ENCODE peak calls at places on chromosomes 1 and 21, in ten cellular contexts. I is HuH-7.5; O is EL; F is WERI-Rb-1; W is GM03348; E is T-cell; D is HCEC 1CT; K is activated effector memory CD4-positive, alpha-beta T cell treated with Interleukin-2 at 50 U/mL for 16 hours; V is activated CD4-positive, alpha-beta T cell treated with anti-CD3 and anti-CD28 coated beads, Interleukin-2, amount 50 U/mL, for 48 hours; J is prostate gland. Z is an unnamed sample.

GRCh38 chr1:112698366-112699310 is 8.3 kb downstream of the RHOC start:
- DNase-seq in J (peak), I (no peak), E (no peak), D (no peak), K (no peak), W (no peak), F (no peak), O (no peak), V (no peak), Z (no peak)

GRCh38 chr1:51833700-51834099 is 44.8 kb downstream of the NRDC start:
- DNase-seq in W (no peak), D (peak), E (no peak), O (peak), K (no peak), V (no peak), I (no peak), J (no peak), F (no peak), Z (no peak)

GRCh38 chr1:39174400-39175081 is 30.0 kb upstream of the MACF1 start:
- DNase-seq in K (no peak), O (no peak), J (no peak), W (no peak), I (no peak), F (no peak), E (no peak), D (peak), V (no peak), Z (no peak)

GRCh38 chr1:81670286-81670685 is 130.4 kb upstream of the ADGRL2 start:
- DNase-seq in K (no peak), E (no peak), O (peak), V (no peak), J (peak), I (no peak), D (peak), W (peak), F (no peak), Z (peak)

GRCh38 chr1:96967311-96967710 is 245.7 kb downstream of the PTBP2 start:
- DNase-seq in E (no peak), J (no peak), W (no peak), I (no peak), K (no peak), F (no peak), D (no peak), V (no peak), O (no peak), Z (no peak)

GRCh38 chr1:115906627-115907026 is 65.7 kb upstream of the NHLH2 start:
- DNase-seq in E (no peak), J (peak), O (no peak), K (no peak), W (no peak), D (no peak), F (no peak), I (no peak), V (no peak), Z (no peak)

GRCh38 chr1:227785812-227786608 is 29.5 kb upstream of the PRSS38 start:
- DNase-seq in W (peak), J (no peak), I (no peak), V (no peak), E (no peak), K (no peak), D (no peak), O (no peak), F (no peak), Z (no peak)

GRCh38 chr1:89022167-89022959 is at the start of gene GBP3:
- DNase-seq in O (peak), K (no peak), I (no peak), F (no peak), V (no peak), J (no peak), W (peak), E (no peak), D (peak), Z (peak)

GRCh38 chr1:58911841-58912553 is 128.2 kb upstream of the JUN start:
- DNase-seq in O (no peak), D (no peak), V (no peak), K (no peak), F (no peak), E (no peak), J (no peak), W (no peak), I (no peak), Z (no peak)

GRCh38 chr1:27348861-27349783 is 7.3 kb downstream of the SYTL1 start:
- DNase-seq in F (peak), J (peak), I (peak), E (peak), W (peak), K (no peak), D (no peak), O (peak), V (no peak), Z (no peak)

GRCh38 chr21:45277101-45278045 is 10.3 kb downstream of the POFUT2 start:
- DNase-seq in V (no peak), I (no peak), K (no peak), W (no peak), O (no peak), D (no peak), J (no peak), F (peak), E (no peak), Z (no peak)

GRCh38 chr1:83515566-83516169 is 483.3 kb downstream of the TTLL7 start:
- DNase-seq in D (no peak), K (no peak), V (no peak), F (no peak), E (no peak), I (no peak), O (no peak), W (no peak), J (no peak), Z (no peak)

GRCh38 chr1:21651214-21652042 is 17.7 kb downstream of the RAP1GAP start:
- DNase-seq in V (peak), D (no peak), K (peak), E (peak), O (peak), I (no peak), W (peak), F (peak), J (no peak), Z (no peak)

GRCh38 chr1:187714501-187714900 is 885.8 kb downstream of the PLA2G4A start:
- DNase-seq in D (no peak), I (no peak), V (no peak), F (no peak), J (no peak), W (no peak), E (no peak), O (no peak), K (no peak), Z (no peak)

GRCh38 chr1:185850366-185850765 is 116.2 kb downstream of the HMCN1 start:
- DNase-seq in D (no peak), K (no peak), O (peak), V (no peak), F (no peak), E (no peak), I (no peak), W (peak), J (no peak), Z (peak)